ENCODE peak calls at places on chromosomes 1 and 21, in eight cellular contexts. One of them, this sample, is unnamed.

GRCh38 chr1:39980555-39981313 is 25.8 kb downstream of the MFSD2A start:
- DNase-seq in brain microvascular endothelial cell: no peak
- DNase-seq in mammary epithelial cell: peak; percentile 64
- DNase-seq in prostate gland: no peak
- DNase-seq in right lobe of liver: no peak
- DNase-seq in OCI-LY7: no peak
- DNase-seq in body of pancreas: no peak
- DNase-seq in lung: no peak
- DNase-seq in this sample: no peak

GRCh38 chr1:210302501-210302900 is 26.2 kb upstream of the HHAT start:
- DNase-seq in lung: no peak
- DNase-seq in body of pancreas: no peak
- DNase-seq in prostate gland: no peak
- DNase-seq in mammary epithelial cell: no peak
- DNase-seq in OCI-LY7: no peak
- DNase-seq in right lobe of liver: no peak
- DNase-seq in brain microvascular endothelial cell: no peak
- DNase-seq in this sample: peak; percentile 72

GRCh38 chr1:229716064-229716463 is 90.0 kb downstream of the URB2 start:
- DNase-seq in right lobe of liver: no peak
- DNase-seq in OCI-LY7: no peak
- DNase-seq in mammary epithelial cell: peak; percentile 19
- DNase-seq in body of pancreas: no peak
- DNase-seq in brain microvascular endothelial cell: peak; percentile 21
- DNase-seq in lung: no peak
- DNase-seq in prostate gland: no peak
- DNase-seq in this sample: no peak

GRCh38 chr1:174433451-174433850 is 14.3 kb upstream of the GPR52 start:
- DNase-seq in mammary epithelial cell: peak; percentile 62
- DNase-seq in body of pancreas: no peak
- DNase-seq in prostate gland: no peak
- DNase-seq in OCI-LY7: no peak
- DNase-seq in lung: no peak
- DNase-seq in right lobe of liver: no peak
- DNase-seq in brain microvascular endothelial cell: peak; percentile 66
- DNase-seq in this sample: no peak

GRCh38 chr1:16063226-16063829 is 10.1 kb downstream of the FAM131C start:
- DNase-seq in prostate gland: no peak
- DNase-seq in mammary epithelial cell: no peak
- DNase-seq in brain microvascular endothelial cell: no peak
- DNase-seq in lung: no peak
- DNase-seq in body of pancreas: no peak
- DNase-seq in OCI-LY7: no peak
- DNase-seq in right lobe of liver: no peak
- DNase-seq in this sample: no peak

GRCh38 chr1:1470626-1471388 is 758 bp upstream of the ATAD3B start:
- DNase-seq in brain microvascular endothelial cell: no peak
- DNase-seq in lung: no peak
- DNase-seq in mammary epithelial cell: peak; percentile 39
- DNase-seq in OCI-LY7: peak; percentile 63
- DNase-seq in right lobe of liver: no peak
- DNase-seq in body of pancreas: peak; percentile 25
- DNase-seq in prostate gland: no peak
- DNase-seq in this sample: no peak

GRCh38 chr1:6635161-6635909 is 10.7 kb downstream of the THAP3 start:
- DNase-seq in OCI-LY7: no peak
- DNase-seq in prostate gland: no peak
- DNase-seq in right lobe of liver: no peak
- DNase-seq in brain microvascular endothelial cell: no peak
- DNase-seq in lung: no peak
- DNase-seq in mammary epithelial cell: no peak
- DNase-seq in body of pancreas: no peak
- DNase-seq in this sample: no peak

GRCh38 chr1:205988585-205988995 is 14.6 kb downstream of the RAB7B start:
- DNase-seq in OCI-LY7: no peak
- DNase-seq in lung: no peak
- DNase-seq in mammary epithelial cell: no peak
- DNase-seq in body of pancreas: no peak
- DNase-seq in brain microvascular endothelial cell: no peak
- DNase-seq in prostate gland: no peak
- DNase-seq in right lobe of liver: no peak
- DNase-seq in this sample: no peak

GRCh38 chr1:148263128-148263905 is 111.2 kb upstream of the NBPF11 start:
- DNase-seq in prostate gland: peak; percentile 63
- DNase-seq in lung: peak; percentile 65
- DNase-seq in mammary epithelial cell: peak; percentile 100
- DNase-seq in right lobe of liver: no peak
- DNase-seq in OCI-LY7: peak; percentile 73
- DNase-seq in body of pancreas: peak; percentile 66
- DNase-seq in brain microvascular endothelial cell: peak; percentile 93
- DNase-seq in this sample: no peak

GRCh38 chr1:148263906-148264255 is 111.8 kb upstream of the NBPF11 start:
- DNase-seq in OCI-LY7: no peak
- DNase-seq in lung: no peak
- DNase-seq in prostate gland: peak; percentile 28
- DNase-seq in brain microvascular endothelial cell: no peak
- DNase-seq in right lobe of liver: no peak
- DNase-seq in mammary epithelial cell: no peak
- DNase-seq in body of pancreas: peak; percentile 27
- DNase-seq in this sample: no peak

DNA sequence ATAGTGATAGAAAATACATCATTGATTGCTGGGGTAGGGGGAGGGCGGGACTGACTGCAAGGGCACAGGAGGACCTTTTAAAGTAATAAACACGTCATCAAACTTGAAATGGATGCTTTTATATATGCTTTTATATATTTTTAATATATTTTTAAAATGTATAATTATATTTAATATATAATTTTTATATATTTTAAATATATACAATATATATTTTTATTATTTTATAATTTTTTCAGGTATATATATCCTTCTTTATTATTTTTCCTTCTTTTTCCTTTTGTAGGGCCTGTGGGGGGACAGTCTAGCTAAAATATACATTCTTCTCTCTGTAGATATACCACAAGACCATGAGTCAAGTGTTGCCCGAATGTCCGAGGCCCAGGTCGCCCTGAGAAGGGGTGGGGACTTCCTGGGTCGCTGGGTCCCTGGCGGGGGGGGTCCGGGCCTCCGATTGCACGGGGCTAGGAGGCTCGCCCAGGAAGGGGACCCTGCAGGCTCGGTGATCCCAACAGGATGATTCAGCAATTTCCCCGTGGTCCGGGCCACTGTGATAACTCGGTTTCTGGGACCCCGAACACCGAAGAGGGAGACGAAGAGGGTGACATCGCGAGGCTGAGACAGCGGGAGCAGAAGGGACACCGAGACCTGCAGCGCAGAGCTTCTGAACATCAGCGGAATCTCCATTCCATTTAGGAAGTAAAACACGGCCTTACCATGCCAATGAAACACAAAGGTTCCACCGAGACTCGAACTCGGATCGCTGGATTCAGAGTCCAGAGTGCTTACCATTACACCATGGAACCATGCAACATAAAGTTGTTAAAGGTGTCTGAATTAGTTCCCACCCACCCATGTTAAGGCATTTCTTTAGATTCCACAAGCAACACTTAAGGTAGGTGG is 112.5 kb upstream of the NBPF11 start:
- DNase-seq in brain microvascular endothelial cell: peak; percentile 96
- DNase-seq in body of pancreas: no peak
- DNase-seq in mammary epithelial cell: peak; percentile 96
- DNase-seq in lung: no peak
- DNase-seq in right lobe of liver: no peak
- DNase-seq in OCI-LY7: no peak
- DNase-seq in prostate gland: no peak
- DNase-seq in this sample: no peak
- H3K27ac ChIP-seq in brain microvascular endothelial cell: peak overlapping the region; percentile 29
- H3K27ac ChIP-seq in body of pancreas: no peak overlapping the region
- H3K27ac ChIP-seq in mammary epithelial cell: peak overlapping the region; percentile 57
- H3K27ac ChIP-seq in lung: no peak overlapping the region
- H3K27ac ChIP-seq in right lobe of liver: no peak overlapping the region
- H3K27ac ChIP-seq in OCI-LY7: no peak overlapping the region
- H3K27ac ChIP-seq in prostate gland: peak overlapping the region; percentile 79
- H3K27ac ChIP-seq in this sample: no peak overlapping the region

GRCh38 chr21:41781047-41781405 is 14.2 kb upstream of the RIPK4 start:
- DNase-seq in body of pancreas: no peak
- DNase-seq in prostate gland: no peak
- DNase-seq in right lobe of liver: no peak
- DNase-seq in OCI-LY7: no peak
- DNase-seq in lung: no peak
- DNase-seq in brain microvascular endothelial cell: no peak
- DNase-seq in mammary epithelial cell: no peak
- DNase-seq in this sample: no peak

GRCh38 chr21:41786521-41786987 is 19.7 kb upstream of the RIPK4 start:
- DNase-seq in lung: no peak
- DNase-seq in brain microvascular endothelial cell: no peak
- DNase-seq in right lobe of liver: no peak
- DNase-seq in body of pancreas: peak; percentile 57
- DNase-seq in OCI-LY7: no peak
- DNase-seq in prostate gland: peak; percentile 57
- DNase-seq in mammary epithelial cell: peak; percentile 99
- DNase-seq in this sample: no peak

GRCh38 chr21:41784456-41785102 is 17.7 kb upstream of the RIPK4 start:
- DNase-seq in brain microvascular endothelial cell: no peak
- DNase-seq in OCI-LY7: no peak
- DNase-seq in lung: no peak
- DNase-seq in mammary epithelial cell: no peak
- DNase-seq in body of pancreas: no peak
- DNase-seq in prostate gland: no peak
- DNase-seq in right lobe of liver: no peak
- DNase-seq in this sample: no peak

GRCh38 chr21:41780337-41781046 is 13.6 kb upstream of the RIPK4 start:
- DNase-seq in brain microvascular endothelial cell: no peak
- DNase-seq in lung: no peak
- DNase-seq in prostate gland: no peak
- DNase-seq in OCI-LY7: no peak
- DNase-seq in mammary epithelial cell: no peak
- DNase-seq in right lobe of liver: no peak
- DNase-seq in body of pancreas: no peak
- DNase-seq in this sample: no peak

DNA sequence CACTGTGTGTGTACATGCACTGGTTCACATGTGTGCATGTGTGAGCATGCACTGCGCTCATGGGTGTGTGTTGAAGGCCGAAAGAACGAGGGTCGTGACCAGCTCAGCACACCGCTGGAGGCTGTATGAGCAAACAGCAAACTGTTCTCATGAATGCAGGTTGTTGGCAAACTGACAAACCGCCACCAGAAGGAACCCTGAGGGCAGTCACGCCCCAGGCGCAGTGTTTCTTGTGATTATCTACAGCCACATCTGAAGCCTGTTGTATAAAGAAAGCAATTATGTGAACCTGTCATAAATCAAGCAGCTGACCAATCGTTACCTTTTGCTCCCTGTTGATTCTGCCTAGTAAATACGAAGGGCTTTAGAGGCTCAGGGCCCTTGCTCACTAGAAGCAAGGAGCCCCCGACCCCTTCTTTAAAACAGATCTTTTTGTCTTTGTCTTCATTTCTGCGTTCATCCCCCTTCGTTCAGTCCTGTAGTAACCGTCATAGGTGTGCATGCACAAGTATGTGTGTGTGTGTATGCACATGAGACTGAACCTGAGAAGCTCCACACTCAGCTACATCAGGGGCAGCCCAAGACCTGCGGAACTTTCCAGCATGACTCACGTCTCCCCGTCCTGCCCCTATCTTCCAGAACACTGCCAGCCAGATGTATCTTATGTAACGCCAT is 16.8 kb upstream of the RIPK4 start:
- DNase-seq in prostate gland: peak; percentile 75
- DNase-seq in right lobe of liver: no peak
- DNase-seq in OCI-LY7: no peak
- DNase-seq in lung: no peak
- DNase-seq in brain microvascular endothelial cell: peak; percentile 11
- DNase-seq in mammary epithelial cell: peak; percentile 98
- DNase-seq in body of pancreas: peak; percentile 74
- DNase-seq in this sample: no peak
- H3K27ac ChIP-seq in prostate gland: peak overlapping the region; percentile 35
- H3K27ac ChIP-seq in right lobe of liver: no peak overlapping the region
- H3K27ac ChIP-seq in OCI-LY7: no peak overlapping the region
- H3K27ac ChIP-seq in lung: no peak overlapping the region
- H3K27ac ChIP-seq in brain microvascular endothelial cell: no peak overlapping the region
- H3K27ac ChIP-seq in mammary epithelial cell: peak overlapping the region; percentile 81
- H3K27ac ChIP-seq in body of pancreas: no peak overlapping the region
- H3K27ac ChIP-seq in this sample: no peak overlapping the region

DNA sequence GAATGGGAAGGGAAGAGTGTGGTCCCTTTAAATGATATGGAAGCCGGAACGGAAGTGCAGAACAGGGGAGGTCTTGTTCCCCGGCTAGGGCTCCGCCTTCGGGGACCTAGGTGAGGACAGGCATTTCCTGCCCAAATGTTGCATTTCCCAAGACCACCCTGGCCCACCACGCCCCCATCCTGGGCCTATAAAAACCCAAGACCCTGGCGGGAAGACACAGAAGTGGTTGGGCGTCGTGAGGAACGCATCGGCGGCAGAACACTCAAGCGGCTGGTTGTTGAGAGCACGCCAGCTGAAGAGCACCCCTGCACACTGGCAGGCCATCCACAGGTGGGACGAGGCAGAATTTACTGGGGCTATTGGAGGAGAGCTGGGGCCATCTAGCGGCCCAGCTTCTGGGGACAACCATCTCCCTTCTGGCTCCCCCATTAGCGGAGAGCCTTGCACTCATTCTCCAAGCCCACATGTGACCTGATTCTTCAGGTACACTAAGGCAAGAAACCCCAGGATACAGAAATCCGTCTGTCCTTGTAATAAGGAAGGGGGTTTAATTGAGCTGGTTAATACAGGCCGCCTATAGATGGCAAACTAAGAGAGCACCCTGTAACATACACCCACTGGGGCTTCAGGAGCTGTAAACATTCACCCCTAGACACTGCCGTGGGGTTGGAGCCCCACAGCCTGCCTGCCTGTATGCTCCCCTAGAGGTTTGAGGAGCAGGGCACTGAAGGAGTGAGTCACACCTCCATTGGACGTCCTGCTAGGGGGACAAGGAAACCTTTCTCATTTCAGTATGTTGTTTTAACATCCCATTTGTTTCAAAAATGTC is 1327.9 kb downstream of the BRINP3 start:
- DNase-seq in prostate gland: no peak
- DNase-seq in brain microvascular endothelial cell: no peak
- DNase-seq in body of pancreas: no peak
- DNase-seq in mammary epithelial cell: no peak
- DNase-seq in right lobe of liver: no peak
- DNase-seq in OCI-LY7: no peak
- DNase-seq in lung: no peak
- DNase-seq in this sample: no peak
- H3K27ac ChIP-seq in prostate gland: no peak overlapping the region
- H3K27ac ChIP-seq in brain microvascular endothelial cell: no peak overlapping the region
- H3K27ac ChIP-seq in body of pancreas: no peak overlapping the region
- H3K27ac ChIP-seq in mammary epithelial cell: no peak overlapping the region
- H3K27ac ChIP-seq in right lobe of liver: no peak overlapping the region
- H3K27ac ChIP-seq in OCI-LY7: no peak overlapping the region
- H3K27ac ChIP-seq in lung: no peak overlapping the region
- H3K27ac ChIP-seq in this sample: no peak overlapping the region

GRCh38 chr1:218478336-218478735 is 133.2 kb downstream of the TGFB2 start:
- DNase-seq in prostate gland: no peak
- DNase-seq in body of pancreas: no peak
- DNase-seq in brain microvascular endothelial cell: no peak
- DNase-seq in mammary epithelial cell: no peak
- DNase-seq in OCI-LY7: no peak
- DNase-seq in right lobe of liver: no peak
- DNase-seq in lung: no peak
- DNase-seq in this sample: no peak

GRCh38 chr1:218475275-218475674 is 130.1 kb downstream of the TGFB2 start:
- DNase-seq in OCI-LY7: no peak
- DNase-seq in body of pancreas: no peak
- DNase-seq in mammary epithelial cell: no peak
- DNase-seq in brain microvascular endothelial cell: no peak
- DNase-seq in lung: no peak
- DNase-seq in prostate gland: no peak
- DNase-seq in right lobe of liver: no peak
- DNase-seq in this sample: no peak

GRCh38 chr1:218474089-218474488 is 129.0 kb downstream of the TGFB2 start:
- DNase-seq in brain microvascular endothelial cell: no peak
- DNase-seq in mammary epithelial cell: no peak
- DNase-seq in right lobe of liver: no peak
- DNase-seq in OCI-LY7: no peak
- DNase-seq in lung: no peak
- DNase-seq in body of pancreas: no peak
- DNase-seq in prostate gland: no peak
- DNase-seq in this sample: no peak

GRCh38 chr1:218475699-218476098 is 130.6 kb downstream of the TGFB2 start:
- DNase-seq in mammary epithelial cell: no peak
- DNase-seq in prostate gland: no peak
- DNase-seq in OCI-LY7: no peak
- DNase-seq in brain microvascular endothelial cell: no peak
- DNase-seq in lung: no peak
- DNase-seq in right lobe of liver: no peak
- DNase-seq in body of pancreas: no peak
- DNase-seq in this sample: no peak

DNA sequence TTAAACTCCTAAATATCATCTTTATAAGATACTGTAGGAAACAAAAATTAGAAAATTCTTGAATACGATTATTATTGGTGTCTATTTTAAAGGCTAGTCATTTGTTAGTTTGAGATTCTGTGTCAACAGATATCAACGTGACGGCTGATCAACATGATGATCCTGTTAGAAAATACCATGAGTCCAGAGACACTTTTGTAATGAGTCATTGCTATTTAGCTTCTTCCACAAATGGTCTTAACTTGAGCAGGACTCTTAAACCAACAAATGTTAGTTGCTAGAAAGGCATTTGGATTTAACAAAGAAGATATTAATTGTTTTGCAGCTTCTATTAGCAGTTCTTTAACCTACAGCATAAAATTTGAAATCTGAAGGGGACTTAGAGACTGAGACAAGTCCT is 131.2 kb downstream of the TGFB2 start:
- DNase-seq in OCI-LY7: no peak
- DNase-seq in mammary epithelial cell: peak; percentile 66
- DNase-seq in prostate gland: no peak
- DNase-seq in brain microvascular endothelial cell: peak; percentile 76
- DNase-seq in body of pancreas: no peak
- DNase-seq in right lobe of liver: no peak
- DNase-seq in lung: no peak
- DNase-seq in this sample: no peak
- H3K27ac ChIP-seq in OCI-LY7: no peak overlapping the region
- H3K27ac ChIP-seq in mammary epithelial cell: peak overlapping the region; percentile 57
- H3K27ac ChIP-seq in prostate gland: peak overlapping the region; percentile 16
- H3K27ac ChIP-seq in brain microvascular endothelial cell: peak overlapping the region; percentile 99
- H3K27ac ChIP-seq in body of pancreas: no peak overlapping the region
- H3K27ac ChIP-seq in right lobe of liver: no peak overlapping the region
- H3K27ac ChIP-seq in lung: no peak overlapping the region
- H3K27ac ChIP-seq in this sample: peak overlapping the region; percentile 74